ENCODE peak calls at places on chromosomes 6 and 20, in six cellular contexts. V is ovary; D is AG09319; K is AG04449; T is stimulated activated CD8-positive, alpha-beta memory T cell treated with anti-CD3 and anti-CD28 coated beads, Interleukin-2, amount 100 ng/mL, for 1 hour; P is astrocyte of the spinal cord. B is an unnamed sample.

GRCh38 chr6:136592930-136593673 is 42.9 kb upstream of the MAP7 start:
- DNase-seq in V (no peak), D (no peak), K (no peak), T (no peak), P (peak), B (no peak)

GRCh38 chr6:117206951-117207687 is 58.2 kb upstream of the VGLL2 start:
- DNase-seq in V (no peak), D (no peak), K (no peak), T (no peak), P (no peak), B (no peak)

GRCh38 chr6:136069119-136069518 is 181.0 kb downstream of the MTFR2 start:
- DNase-seq in V (no peak), D (peak), K (peak), T (no peak), P (peak), B (peak)

GRCh38 chr6:153208706-153209105 is 77.6 kb upstream of the RGS17 start:
- DNase-seq in V (no peak), D (no peak), K (no peak), T (no peak), P (no peak), B (no peak)

GRCh38 chr20:53752583-53752970 is 158.9 kb upstream of the ZNF217 start:
- DNase-seq in V (no peak), D (no peak), K (no peak), T (no peak), P (no peak), B (no peak)

GRCh38 chr20:47502801-47503239 is 1.1 kb downstream of the NCOA3 start:
- DNase-seq in V (no peak), D (peak), K (no peak), T (no peak), P (peak), B (peak)

GRCh38 chr6:89034586-89035251 is 45.8 kb upstream of the PNRC1 start:
- DNase-seq in V (peak), D (no peak), K (no peak), T (no peak), P (peak), B (peak)

GRCh38 chr20:59020938-59021551 is 1.8 kb downstream of the TUBB1 start:
- DNase-seq in V (no peak), D (no peak), K (no peak), T (no peak), P (peak), B (no peak)

GRCh38 chr20:56628873-56629463 is at the start of gene TFAP2C:
- DNase-seq in V (peak), D (peak), K (no peak), T (no peak), P (peak), B (no peak)

GRCh38 chr6:55734256-55734655 is 141.1 kb downstream of the BMP5 start:
- DNase-seq in V (no peak), D (no peak), K (no peak), T (no peak), P (peak), B (no peak)

GRCh38 chr6:45021652-45022051 is 306.5 kb upstream of the RUNX2 start:
- DNase-seq in V (no peak), D (no peak), K (peak), T (no peak), P (peak), B (no peak)

GRCh38 chr6:89317067-89317466 is 2.0 kb upstream of the GABRR2 start:
- DNase-seq in V (no peak), D (no peak), K (no peak), T (no peak), P (no peak), B (no peak)

GRCh38 chr6:28985396-28986164 is 19.5 kb downstream of the ZNF311 start:
- DNase-seq in V (peak), D (peak), K (peak), T (no peak), P (peak), B (peak)

GRCh38 chr20:36468149-36469000 is 72.9 kb upstream of the MYL9 start:
- DNase-seq in V (no peak), D (no peak), K (no peak), T (no peak), P (peak), B (no peak)

GRCh38 chr6:119205911-119206617 is 127.6 kb upstream of the FAM184A start:
- DNase-seq in V (no peak), D (no peak), K (no peak), T (no peak), P (no peak), B (no peak)

GRCh38 chr20:46220808-46221207 is 87.5 kb downstream of the CDH22 start:
- DNase-seq in V (no peak), D (no peak), K (no peak), T (no peak), P (no peak), B (no peak)

GRCh38 chr6:116881236-116881635 is 4.2 kb downstream of the RFX6 start:
- DNase-seq in V (no peak), D (no peak), K (no peak), T (no peak), P (no peak), B (no peak)

GRCh38 chr6:39020136-39020535 is 28.4 kb upstream of the GLP1R start:
- DNase-seq in V (no peak), D (no peak), K (no peak), T (no peak), P (no peak), B (no peak)

GRCh38 chr20:59818911-59819310 is 114.5 kb downstream of the SYCP2 start:
- DNase-seq in V (no peak), D (no peak), K (no peak), T (no peak), P (no peak), B (no peak)

GRCh38 chr6:39882567-39882953 is 51.7 kb downstream of the MOCS1 start:
- DNase-seq in V (peak), D (peak), K (peak), T (no peak), P (peak), B (peak)

GRCh38 chr20:4063631-4064030 is 48.3 kb upstream of the RNF24 start:
- DNase-seq in V (no peak), D (no peak), K (no peak), T (no peak), P (no peak), B (no peak)

B was measured in GM04503.